ENCODE peak calls at places on chromosomes 1 and 21, in nine cellular contexts. C, V, M, Y, N, I, J, D and K are unnamed samples.

GRCh38 chr1:24345334-24345733 is 26.2 kb downstream of the GRHL3 start:
- DNase-seq in C (no peak), V (no peak), M (no peak), Y (no peak), N (no peak), I (no peak), J (no peak), D (no peak), K (peak; percentile 36)

GRCh38 chr1:93350875-93351274 is 5.2 kb downstream of the DR1 start:
- DNase-seq in C (no peak), V (no peak), M (no peak), Y (no peak), N (no peak), I (no peak), J (no peak), D (no peak), K (no peak)

GRCh38 chr1:214707306-214708087 is 104.5 kb downstream of the CENPF start:
- DNase-seq in C (no peak), V (no peak), M (no peak), Y (no peak), N (no peak), I (no peak), J (no peak), D (peak; percentile 73), K (no peak)

GRCh38 chr21:33731447-33731846 is 89.1 kb downstream of the ITSN1 start:
- DNase-seq in C (no peak), V (no peak), M (no peak), Y (no peak), N (no peak), I (no peak), J (no peak), D (no peak), K (no peak)

GRCh38 chr1:89546082-89546889 is 21.7 kb downstream of the LRRC8B start:
- DNase-seq in C (no peak), V (no peak), M (no peak), Y (no peak), N (no peak), I (no peak), J (no peak), D (peak; percentile 68), K (no peak)

GRCh38 chr1:60984066-60984799 is 98.1 kb upstream of the NFIA start:
- DNase-seq in C (no peak), V (peak; percentile 37), M (no peak), Y (no peak), N (no peak), I (no peak), J (no peak), D (peak; percentile 58), K (no peak)

GRCh38 chr21:40120944-40121575 is 253.8 kb downstream of the PCP4 start:
- DNase-seq in C (no peak), V (no peak), M (no peak), Y (no peak), N (no peak), I (no peak), J (no peak), D (no peak), K (no peak)

GRCh38 chr1:161763522-161764098 is 2.5 kb upstream of the ATF6 start:
- DNase-seq in C (no peak), V (no peak), M (no peak), Y (no peak), N (peak; percentile 28), I (peak; percentile 73), J (no peak), D (no peak), K (no peak)

GRCh38 chr1:155858805-155859233 is 548 bp upstream of the SYT11 start:
- DNase-seq in C (no peak), V (peak; percentile 12), M (no peak), Y (no peak), N (no peak), I (no peak), J (no peak), D (peak; percentile 4), K (no peak)

DNA sequence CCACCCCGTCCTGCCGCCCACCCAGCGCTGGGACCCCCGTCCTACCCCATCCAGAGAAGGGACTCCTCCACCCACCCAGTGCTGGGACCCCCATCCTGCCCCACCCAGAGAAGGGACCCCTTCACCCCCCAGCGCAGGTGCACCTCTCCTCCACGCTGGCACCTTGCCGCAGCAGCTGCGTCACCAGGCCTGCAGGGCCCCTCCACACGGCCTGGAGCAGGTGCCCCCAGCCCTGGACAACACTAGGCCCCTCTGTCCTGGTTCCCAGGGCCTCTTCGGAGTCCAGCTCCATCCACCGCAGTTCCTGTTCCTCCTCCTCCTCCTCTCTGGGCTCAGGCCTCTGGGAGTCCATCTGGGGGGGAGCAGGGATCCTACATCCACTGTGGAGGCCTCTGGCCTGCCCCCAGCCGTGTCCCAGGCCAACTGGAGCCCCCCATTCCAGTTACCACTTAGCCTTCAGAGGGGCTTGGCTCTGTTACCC is 382 bp downstream of the ANKRD65 start:
- DNase-seq in C (no peak), V (no peak), M (no peak), Y (no peak), N (no peak), I (peak; percentile 57), J (no peak), D (no peak), K (no peak)
- H3K4me3 ChIP-seq in C (no peak overlapping the region), V (peak overlapping the region; percentile 28), M (no peak overlapping the region), Y (no peak overlapping the region), N (no peak overlapping the region), I (no peak overlapping the region), J (peak overlapping the region; percentile 41), D (no peak overlapping the region), K (no peak overlapping the region)

GRCh38 chr1:64699327-64699726 is 45.5 kb upstream of the RAVER2 start:
- DNase-seq in C (no peak), V (no peak), M (no peak), Y (no peak), N (no peak), I (no peak), J (no peak), D (no peak), K (no peak)
- TF ChIP-seq CTCF in C (no peak), V (no peak), M (no peak), Y (no peak), N (no peak), I (no peak), J (no peak), D (no peak), K (no peak)

DNA sequence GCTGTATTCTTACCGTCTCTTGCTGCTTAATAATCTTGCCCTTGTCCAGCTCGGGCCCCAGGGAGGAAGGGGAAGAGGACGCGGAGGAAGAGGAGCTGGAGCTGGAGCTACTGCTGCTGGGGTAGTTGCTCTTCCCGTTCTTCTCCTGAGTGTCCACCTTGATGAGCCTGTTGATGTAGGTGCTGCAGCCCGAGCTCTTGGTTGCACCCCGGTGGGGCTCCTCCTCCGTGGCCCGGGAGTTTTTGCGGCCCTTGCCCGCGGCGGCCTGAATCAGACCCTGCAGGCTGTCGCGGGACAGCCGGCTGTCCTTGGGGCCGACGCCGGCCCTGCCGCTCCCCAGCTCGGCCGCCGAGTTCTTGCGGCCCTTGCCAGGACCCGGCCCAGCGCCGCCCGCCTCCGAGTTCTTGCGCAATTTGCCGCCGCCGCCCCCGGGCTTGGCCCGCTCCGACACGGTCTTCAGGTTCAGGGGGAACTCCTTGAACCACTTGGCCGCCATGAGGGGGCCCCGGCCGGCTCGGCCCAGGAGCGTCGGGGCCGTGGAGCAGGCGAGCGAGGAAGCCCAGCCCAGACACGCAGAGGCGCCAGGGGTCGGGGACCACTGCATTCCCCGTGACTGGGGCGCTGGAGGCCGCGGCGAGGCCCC is 475 bp upstream of the TDRD10 start:
- DNase-seq in C (no peak), V (peak; percentile 74), M (no peak), Y (peak; percentile 73), N (no peak), I (peak; percentile 77), J (peak; percentile 48), D (no peak), K (no peak)
- H3K4me3 ChIP-seq in C (no peak overlapping the region), V (peak overlapping the region; percentile 67), M (no peak overlapping the region), Y (peak overlapping the region; percentile 53), N (no peak overlapping the region), I (no peak overlapping the region), J (peak overlapping the region; percentile 54), D (no peak overlapping the region), K (no peak overlapping the region)

GRCh38 chr1:47160716-47161115 is 23.5 kb downstream of the CYP4A22 start:
- DNase-seq in C (no peak), V (no peak), M (no peak), Y (no peak), N (no peak), I (no peak), J (no peak), D (no peak), K (no peak)
- TF ChIP-seq CTCF in C (no peak), V (no peak), M (no peak), Y (no peak), N (no peak), I (no peak), J (no peak), D (no peak), K (no peak)